ENCODE peak calls at places on chromosomes 3 and 15, in four cellular contexts. I, O, W and N are unnamed samples.

GRCh38 chr3:66923991-66924390 is 74.1 kb upstream of the KBTBD8 start:
- DNase-seq in O (no peak), I (no peak), W (no peak), N (no peak)

GRCh38 chr3:45607790-45608189 is 13.2 kb downstream of the LIMD1 start:
- DNase-seq in I (no peak), W (no peak), O (no peak), N (no peak)

GRCh38 chr3:87627316-87627715 is 350.9 kb upstream of the POU1F1 start:
- DNase-seq in W (no peak), I (no peak), O (no peak), N (no peak)

GRCh38 chr15:53498996-53499395 is 260.5 kb downstream of the WDR72 start:
- DNase-seq in W (no peak), I (no peak), O (no peak), N (no peak)

GRCh38 chr3:79886204-79886603 is 118.4 kb upstream of the ROBO1 start:
- DNase-seq in O (no peak), I (no peak), W (no peak), N (no peak)

GRCh38 chr3:34533468-34533867 is 735.0 kb downstream of the PDCD6IP start:
- DNase-seq in I (no peak), W (no peak), O (no peak), N (no peak)

GRCh38 chr15:72421484-72421883 is 23.4 kb downstream of the TMEM202 start:
- DNase-seq in I (no peak), W (no peak), O (no peak), N (no peak)

GRCh38 chr15:72475674-72476073 is 1.5 kb downstream of the ARIH1 start:
- DNase-seq in O (no peak), I (no peak), W (no peak), N (no peak)

GRCh38 chr3:157931517-157931916 is 174.7 kb downstream of the SHOX2 start:
- DNase-seq in O (no peak), W (no peak), I (no peak), N (no peak)

GRCh38 chr3:114120211-114120610 is 58.6 kb downstream of the DRD3 start:
- DNase-seq in I (no peak), W (no peak), O (no peak), N (no peak)

GRCh38 chr15:90531147-90531546 is 1.4 kb downstream of the CRTC3 start:
- DNase-seq in W (no peak), O (no peak), I (no peak), N (no peak)

GRCh38 chr3:29152379-29152778 is 128.5 kb upstream of the RBMS3 start:
- DNase-seq in O (no peak), W (no peak), I (no peak), N (no peak)

GRCh38 chr3:116441652-116442051 is 3.6 kb downstream of the LSAMP start:
- DNase-seq in W (no peak), O (no peak), I (no peak), N (no peak)

GRCh38 chr3:41248525-41248924 is 49.2 kb downstream of the CTNNB1 start:
- DNase-seq in O (no peak), I (no peak), W (no peak), N (no peak)

GRCh38 chr3:112856537-112856936 is 9.9 kb upstream of the CD200R1L start:
- DNase-seq in I (no peak), W (no peak), O (no peak), N (peak)

GRCh38 chr3:143596957-143597642 is 251.2 kb downstream of the SLC9A9 start:
- DNase-seq in W (no peak), O (no peak), I (no peak), N (no peak)

GRCh38 chr3:140911822-140912221 is 29.8 kb upstream of the SLC25A36 start:
- DNase-seq in I (no peak), O (no peak), W (no peak), N (no peak)

GRCh38 chr15:63476229-63476632 is 28.2 kb upstream of the USP3 start:
- DNase-seq in W (no peak), O (no peak), I (no peak), N (no peak)

GRCh38 chr3:43953814-43954241 is 263.1 kb downstream of the ABHD5 start:
- DNase-seq in I (no peak), O (no peak), W (peak), N (peak)

GRCh38 chr3:76554717-76555116 is 485.2 kb upstream of the ROBO2 start:
- DNase-seq in O (no peak), I (peak), W (no peak), N (no peak)

GRCh38 chr3:136792931-136793330 is 26.0 kb upstream of the SLC35G2 start:
- DNase-seq in I (no peak), O (no peak), W (no peak), N (no peak)

GRCh38 chr15:83698294-83698693 is 44.4 kb downstream of the ADAMTSL3 start:
- DNase-seq in O (no peak), W (no peak), I (peak), N (no peak)

GRCh38 chr3:117404756-117405155 is 695.2 kb downstream of the TUSC7 start:
- DNase-seq in I (no peak), W (no peak), O (no peak), N (no peak)

GRCh38 chr15:79811406-79812405 is 85.1 kb downstream of the MTHFS start:
- DNase-seq in O (peak), I (peak), W (no peak), N (no peak)

GRCh38 chr3:89372456-89372855 is 265.0 kb downstream of the EPHA3 start:
- DNase-seq in W (no peak), I (no peak), O (no peak), N (no peak)

GRCh38 chr15:64046347-64047153 is at the start of gene DAPK2:
- DNase-seq in W (no peak), O (no peak), I (no peak), N (peak)

GRCh38 chr15:65132841-65133549 is 613 bp downstream of the PDCD7 start:
- DNase-seq in O (no peak), W (no peak), I (no peak), N (peak)

GRCh38 chr3:16326724-16327349 is 61.8 kb downstream of the OXNAD1 start:
- DNase-seq in I (no peak), W (no peak), O (no peak), N (no peak)

DNA sequence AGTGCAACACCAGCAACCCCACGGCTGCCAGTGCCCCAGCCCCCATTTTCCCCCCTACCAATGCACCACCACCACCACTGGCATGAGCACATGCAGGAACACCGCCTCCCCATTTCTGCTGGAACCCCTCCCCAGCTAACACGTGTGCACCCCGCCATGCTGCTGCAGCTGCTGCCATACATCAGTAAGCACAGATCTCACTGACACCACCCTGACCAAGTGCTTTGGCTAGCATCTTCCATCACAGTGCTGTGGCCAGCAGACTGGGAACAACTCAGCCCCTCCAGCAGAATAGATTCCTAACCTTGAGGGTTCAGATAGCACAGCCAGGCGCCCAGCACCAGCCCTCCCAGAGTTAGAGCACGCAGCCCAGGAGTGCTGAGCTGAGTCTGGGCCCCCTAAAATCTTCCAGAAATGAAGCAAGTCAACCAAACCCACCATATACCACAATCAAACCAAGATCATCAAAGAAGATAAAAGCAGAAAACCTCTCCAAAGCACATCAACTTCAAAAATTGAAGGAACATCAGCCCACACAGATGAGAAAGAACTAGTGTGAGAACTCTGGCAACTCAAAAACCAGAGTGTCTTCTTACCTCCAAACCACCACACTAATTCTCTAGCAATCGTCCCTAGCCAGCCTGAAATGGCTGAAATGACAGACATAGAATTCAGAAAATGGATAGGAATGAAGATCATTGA is 81.2 kb upstream of the CDV3 start:
- DNase-seq in W (no peak), I (no peak), O (no peak), N (no peak)
- H3K4me3 ChIP-seq in W (no peak), I (no peak), O (no peak), N (no peak)

GRCh38 chr3:188948658-188949400 is 222.9 kb upstream of the TPRG1 start:
- DNase-seq in O (no peak), I (no peak), W (peak), N (peak)
- H3K4me3 ChIP-seq in O (peak), I (no peak), W (peak), N (no peak)

GRCh38 chr15:62465173-62465572 is 300.1 kb upstream of the C2CD4B start:
- DNase-seq in W (no peak), O (no peak), I (no peak), N (no peak)
- H3K4me3 ChIP-seq in W (no peak), O (no peak), I (no peak), N (no peak)

GRCh38 chr3:194139085-194139976 is 3.4 kb downstream of the HES1 start:
- DNase-seq in O (no peak), W (no peak), I (no peak), N (peak)

GRCh38 chr3:194139977-194140351 is 4.0 kb downstream of the HES1 start:
- DNase-seq in O (no peak), I (no peak), W (no peak), N (no peak)

GRCh38 chr3:194141415-194142155 is 5.6 kb downstream of the HES1 start:
- DNase-seq in I (peak), O (peak), W (no peak), N (peak)

GRCh38 chr3:194142156-194142910 is 6.4 kb downstream of the HES1 start:
- DNase-seq in I (peak), W (no peak), O (peak), N (peak)

DNA sequence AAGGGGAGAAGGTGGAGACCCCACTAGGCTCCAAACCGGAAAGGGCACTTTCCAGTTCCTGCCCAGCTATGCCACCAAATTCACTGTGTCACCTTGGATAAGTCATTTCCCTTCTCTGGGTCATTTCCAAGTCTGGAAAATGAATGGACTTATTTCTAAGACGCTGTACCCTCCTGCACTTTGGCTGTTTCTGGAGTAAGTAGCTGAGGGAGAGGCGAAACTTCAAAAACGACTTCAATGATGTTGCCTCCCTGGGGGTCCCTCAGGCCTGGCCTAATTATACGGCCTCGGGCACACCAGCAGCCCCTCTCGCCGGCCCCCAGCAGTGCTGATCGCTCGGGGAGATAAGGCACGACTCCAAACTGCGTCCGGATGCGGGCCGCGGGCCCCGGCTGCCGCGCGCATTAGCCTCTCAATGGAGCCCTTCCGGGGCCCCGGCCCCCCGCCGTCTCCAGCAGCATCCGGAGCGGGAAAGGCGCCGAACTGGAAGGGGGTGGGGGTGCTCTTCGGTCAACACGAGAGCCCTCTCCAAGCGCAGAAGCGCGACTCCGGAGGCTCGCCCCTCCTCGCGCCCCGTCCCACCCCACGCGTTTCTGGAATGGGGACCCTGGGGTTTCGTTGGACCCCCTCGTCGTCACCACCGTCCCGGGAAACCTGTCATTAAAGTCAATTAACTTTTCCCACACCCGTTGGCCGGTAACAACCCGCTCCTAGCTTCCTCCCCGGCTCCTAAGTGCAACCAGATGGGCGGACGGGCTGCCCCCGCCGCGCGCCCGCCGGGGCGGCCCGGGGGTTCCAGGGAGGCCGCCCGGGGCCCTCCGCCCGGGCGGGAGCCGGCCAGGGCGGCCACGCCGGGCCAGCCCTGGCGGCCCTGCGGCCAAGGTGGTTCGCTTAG is 4.8 kb downstream of the HES1 start:
- DNase-seq in W (no peak), O (no peak), I (no peak), N (peak)
- H3K4me3 ChIP-seq in W (peak), O (peak), I (no peak), N (peak)

GRCh38 chr15:89492934-89493631 is 3.3 kb downstream of the RHCG start:
- DNase-seq in W (no peak), I (no peak), O (peak), N (no peak)

GRCh38 chr15:89496155-89497098 is at the start of gene RHCG:
- DNase-seq in W (no peak), O (peak), I (no peak), N (peak)

GRCh38 chr15:89494941-89495637 is 1.3 kb downstream of the RHCG start:
- DNase-seq in W (no peak), O (peak), I (no peak), N (peak)

GRCh38 chr15:89494006-89494405 is 2.4 kb downstream of the RHCG start:
- DNase-seq in W (no peak), I (no peak), O (peak), N (no peak)

GRCh38 chr15:89495638-89496145 is 691 bp downstream of the RHCG start:
- DNase-seq in W (no peak), I (no peak), O (peak), N (no peak)
- H3K4me3 ChIP-seq in W (peak), I (no peak), O (peak), N (no peak)

GRCh38 chr3:188220988-188221818 is 67.2 kb downstream of the LPP start:
- DNase-seq in W (no peak), I (peak), O (no peak), N (no peak)
- H3K4me3 ChIP-seq in W (no peak), I (no peak), O (no peak), N (no peak)

DNA sequence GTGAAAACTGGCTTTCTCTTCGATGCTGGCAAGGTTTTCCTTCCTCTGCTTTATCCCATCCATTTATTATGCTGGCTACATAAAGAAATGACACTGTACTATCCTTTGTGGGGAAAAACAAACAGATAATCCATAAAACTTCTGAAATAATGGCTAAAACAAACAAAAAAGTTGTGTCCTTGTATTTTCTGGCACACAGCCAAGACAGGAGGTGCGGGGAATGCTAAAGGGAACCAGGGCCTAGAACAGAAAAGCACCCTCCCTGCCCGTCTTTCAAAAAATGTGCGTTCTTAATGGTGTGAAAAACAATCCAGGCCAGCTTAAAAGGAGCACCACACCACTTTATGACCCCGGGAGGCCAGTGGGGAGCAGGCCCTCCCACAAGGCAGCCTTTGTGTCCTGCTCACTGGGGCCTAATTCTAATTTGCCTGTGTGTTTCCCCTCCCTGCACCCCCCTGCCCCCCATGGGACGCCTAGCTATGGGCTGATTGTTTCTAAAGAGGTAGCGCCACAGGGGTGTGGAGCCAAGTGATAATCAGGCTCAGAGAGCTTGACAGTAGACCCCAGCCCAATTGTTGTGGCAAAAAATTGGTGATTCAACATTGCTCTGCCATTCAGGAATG is 181.3 kb downstream of the GREM1 start:
- DNase-seq in O (no peak), W (no peak), I (no peak), N (no peak)
- H3K4me3 ChIP-seq in O (no peak), W (no peak), I (no peak), N (no peak)

DNA sequence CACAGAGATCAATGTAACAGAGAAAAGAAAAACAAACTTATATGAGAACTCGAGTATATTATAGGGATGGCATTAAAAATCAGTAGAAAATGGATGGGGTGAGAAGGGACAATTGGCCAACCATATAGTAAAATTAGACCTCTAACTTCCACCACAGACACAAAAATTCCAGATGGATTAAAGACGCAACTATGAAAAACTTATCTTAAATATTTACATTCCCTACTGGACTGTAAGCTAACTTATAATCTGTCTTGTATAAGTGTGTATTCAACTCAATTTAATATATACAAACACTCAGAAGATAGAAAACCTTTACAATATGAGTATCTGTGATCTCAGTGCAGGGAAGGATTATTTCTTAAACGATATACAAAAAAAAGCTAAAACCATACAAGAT is 3.0 kb downstream of the MFAP1 start:
- DNase-seq in O (no peak), W (no peak), I (no peak), N (no peak)
- H3K4me3 ChIP-seq in O (no peak), W (no peak), I (no peak), N (peak)